ENCODE peak calls at places on chromosomes 3 and 15, in four cellular contexts. One of them, this sample, is unnamed.

GRCh38 chr3:123511726-123512125 is 62.8 kb upstream of the ADCY5 start:
- DNase-seq in K562: no peak
- DNase-seq in SK-N-SH: no peak
- DNase-seq in HepG2: no peak
- DNase-seq in this sample: peak

GRCh38 chr15:48507416-48508065 is 138.0 kb downstream of the FBN1 start:
- DNase-seq in K562: peak
- DNase-seq in SK-N-SH: peak
- DNase-seq in HepG2: peak
- DNase-seq in this sample: peak

GRCh38 chr3:76308541-76308940 is 523.2 kb upstream of the ZNF717 start:
- DNase-seq in K562: no peak
- DNase-seq in SK-N-SH: no peak
- DNase-seq in HepG2: no peak
- DNase-seq in this sample: no peak

GRCh38 chr3:54188176-54188791 is 65.9 kb downstream of the CACNA2D3 start:
- DNase-seq in K562: peak
- DNase-seq in SK-N-SH: no peak
- DNase-seq in HepG2: peak
- DNase-seq in this sample: peak

GRCh38 chr15:55289011-55289572 is 521 bp downstream of the RAB27A start:
- DNase-seq in K562: peak
- DNase-seq in SK-N-SH: no peak
- DNase-seq in HepG2: peak
- DNase-seq in this sample: peak

GRCh38 chr15:29860872-29861271 is 38.6 kb upstream of the TJP1 start:
- DNase-seq in K562: no peak
- DNase-seq in SK-N-SH: no peak
- DNase-seq in HepG2: no peak
- DNase-seq in this sample: no peak

GRCh38 chr15:74335396-74335795 is 32.0 kb downstream of the CYP11A1 start:
- DNase-seq in K562: no peak
- DNase-seq in SK-N-SH: no peak
- DNase-seq in HepG2: no peak
- DNase-seq in this sample: no peak

GRCh38 chr15:64699767-64700388 is 75.5 kb downstream of the RBPMS2 start:
- DNase-seq in K562: no peak
- DNase-seq in SK-N-SH: peak
- DNase-seq in HepG2: no peak
- DNase-seq in this sample: peak

GRCh38 chr15:93087825-93088199 is 1.2 kb downstream of the RGMA start:
- DNase-seq in K562: peak
- DNase-seq in SK-N-SH: peak
- DNase-seq in HepG2: peak
- DNase-seq in this sample: peak

GRCh38 chr3:112778298-112779008 is 68.2 kb downstream of the CD200R1L start:
- DNase-seq in K562: no peak
- DNase-seq in SK-N-SH: no peak
- DNase-seq in HepG2: no peak
- DNase-seq in this sample: no peak

GRCh38 chr3:176978441-176978840 is 218.8 kb downstream of the TBL1XR1 start:
- DNase-seq in K562: no peak
- DNase-seq in SK-N-SH: no peak
- DNase-seq in HepG2: no peak
- DNase-seq in this sample: no peak

GRCh38 chr3:162742159-162742717 is 1245.6 kb downstream of the OTOL1 start:
- DNase-seq in K562: no peak
- DNase-seq in SK-N-SH: peak
- DNase-seq in HepG2: no peak
- DNase-seq in this sample: no peak

GRCh38 chr15:81133782-81134461 is at the start of gene CFAP161:
- DNase-seq in K562: no peak
- DNase-seq in SK-N-SH: peak
- DNase-seq in HepG2: peak
- DNase-seq in this sample: peak

GRCh38 chr3:24704496-24704895 is 209.8 kb upstream of the THRB start:
- DNase-seq in K562: no peak
- DNase-seq in SK-N-SH: no peak
- DNase-seq in HepG2: no peak
- DNase-seq in this sample: no peak

GRCh38 chr15:81284256-81285031 is 39.5 kb downstream of the STARD5 start:
- DNase-seq in K562: no peak
- DNase-seq in SK-N-SH: no peak
- DNase-seq in HepG2: no peak
- DNase-seq in this sample: no peak

GRCh38 chr3:197007296-197007940 is 22.2 kb downstream of the MELTF start:
- DNase-seq in K562: peak
- DNase-seq in SK-N-SH: no peak
- DNase-seq in HepG2: no peak
- DNase-seq in this sample: no peak

GRCh38 chr3:99940350-99940749 is 122.7 kb downstream of the CMSS1 start:
- DNase-seq in K562: no peak
- DNase-seq in SK-N-SH: no peak
- DNase-seq in HepG2: no peak
- DNase-seq in this sample: no peak

GRCh38 chr15:22979069-22979698 is 984 bp downstream of the CYFIP1 start:
- DNase-seq in K562: peak
- DNase-seq in SK-N-SH: peak
- DNase-seq in HepG2: peak
- DNase-seq in this sample: peak

GRCh38 chr3:109642042-109642441 is 304.7 kb upstream of the DPPA4 start:
- DNase-seq in K562: no peak
- DNase-seq in SK-N-SH: no peak
- DNase-seq in HepG2: no peak
- DNase-seq in this sample: no peak

GRCh38 chr3:123401836-123402530 is 46.9 kb downstream of the ADCY5 start:
- DNase-seq in K562: no peak
- DNase-seq in SK-N-SH: no peak
- DNase-seq in HepG2: no peak
- DNase-seq in this sample: no peak

GRCh38 chr3:81864273-81864672 is 102.8 kb upstream of the GBE1 start:
- DNase-seq in K562: no peak
- DNase-seq in SK-N-SH: no peak
- DNase-seq in HepG2: no peak
- DNase-seq in this sample: peak

GRCh38 chr15:29671308-29671981 is 150.8 kb downstream of the TJP1 start:
- DNase-seq in K562: no peak
- DNase-seq in SK-N-SH: no peak
- DNase-seq in HepG2: no peak
- DNase-seq in this sample: no peak

GRCh38 chr3:110583373-110583935 is 488.2 kb upstream of the NECTIN3 start:
- DNase-seq in K562: no peak
- DNase-seq in SK-N-SH: no peak
- DNase-seq in HepG2: peak
- DNase-seq in this sample: no peak

GRCh38 chr3:178088930-178089329 is 447.3 kb upstream of the KCNMB2 start:
- DNase-seq in K562: no peak
- DNase-seq in SK-N-SH: no peak
- DNase-seq in HepG2: no peak
- DNase-seq in this sample: no peak

GRCh38 chr15:29616512-29616911 is 205.8 kb downstream of the TJP1 start:
- DNase-seq in K562: no peak
- DNase-seq in SK-N-SH: no peak
- DNase-seq in HepG2: no peak
- DNase-seq in this sample: no peak

GRCh38 chr3:53938645-53939044 is 47.0 kb upstream of the SELENOK start:
- DNase-seq in K562: peak
- DNase-seq in SK-N-SH: peak
- DNase-seq in HepG2: peak
- DNase-seq in this sample: peak

DNA sequence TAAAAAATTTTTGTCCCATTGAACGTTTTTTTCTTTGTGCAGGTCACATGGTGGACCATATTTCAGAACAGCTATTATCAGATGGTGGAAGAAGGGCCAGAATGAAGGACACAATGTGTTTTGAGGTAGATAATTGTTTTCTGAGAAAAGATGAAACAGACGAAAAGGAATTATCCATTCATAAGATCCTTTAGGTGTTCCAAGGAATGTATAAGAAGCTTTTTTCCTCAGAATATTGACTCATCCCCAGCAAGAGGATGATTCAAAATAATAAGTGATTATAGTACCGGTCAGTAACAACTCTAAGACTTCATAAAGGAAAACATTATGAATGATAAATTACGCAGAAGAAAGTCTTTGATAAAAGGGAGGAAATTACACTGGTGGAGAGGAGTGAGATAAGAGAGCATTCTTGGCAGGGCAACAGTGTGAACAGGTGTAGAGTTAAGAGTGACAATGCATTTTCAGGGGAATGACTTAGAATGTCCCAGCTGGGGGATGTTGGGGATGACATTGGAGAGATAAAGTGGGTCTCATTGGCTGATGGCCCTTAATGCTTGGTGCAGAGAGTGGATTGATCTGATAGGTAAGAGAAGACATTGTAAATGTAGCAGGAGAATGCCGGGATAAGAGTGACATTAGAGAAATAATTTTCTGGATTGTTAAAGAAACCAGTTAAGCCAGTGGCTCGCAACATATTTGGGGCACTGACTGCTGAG is 27.0 kb upstream of the AQP9 start:
- DNase-seq in K562: peak
- DNase-seq in SK-N-SH: no peak
- DNase-seq in HepG2: no peak
- DNase-seq in this sample: no peak
- TF ChIP-seq FOXJ3 in K562: no peak
- TF ChIP-seq FOXJ3 in SK-N-SH: no peak
- TF ChIP-seq FOXJ3 in HepG2: no peak
- TF ChIP-seq FOXJ3 in this sample: no peak

GRCh38 chr3:115248274-115248673 is 101.2 kb upstream of the ZBTB20 start:
- DNase-seq in K562: no peak
- DNase-seq in SK-N-SH: no peak
- DNase-seq in HepG2: no peak
- DNase-seq in this sample: no peak

GRCh38 chr3:115246621-115247020 is 99.5 kb upstream of the ZBTB20 start:
- DNase-seq in K562: no peak
- DNase-seq in SK-N-SH: no peak
- DNase-seq in HepG2: no peak
- DNase-seq in this sample: no peak

GRCh38 chr3:115244350-115244749 is 97.3 kb upstream of the ZBTB20 start:
- DNase-seq in K562: no peak
- DNase-seq in SK-N-SH: no peak
- DNase-seq in HepG2: no peak
- DNase-seq in this sample: no peak

GRCh38 chr3:115245437-115245836 is 98.3 kb upstream of the ZBTB20 start:
- DNase-seq in K562: peak
- DNase-seq in SK-N-SH: no peak
- DNase-seq in HepG2: no peak
- DNase-seq in this sample: no peak

DNA sequence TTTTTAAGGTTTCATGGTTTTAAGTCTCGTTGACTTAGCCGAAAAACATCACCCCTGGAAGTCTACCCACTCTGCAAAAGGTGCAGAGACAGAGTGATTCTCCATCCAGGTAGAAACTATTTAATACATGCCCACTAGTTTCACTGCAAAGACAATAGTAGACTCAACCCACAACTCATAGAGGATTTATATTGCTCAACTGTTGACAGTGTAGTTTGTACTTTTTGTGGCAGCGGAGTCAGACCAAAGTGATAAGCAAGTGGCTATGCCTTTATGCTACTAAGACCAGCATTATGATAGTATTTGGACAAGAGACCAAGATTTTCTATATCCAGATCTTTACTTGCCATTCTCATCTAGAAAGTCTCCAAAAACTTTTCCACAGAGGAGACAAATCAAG is 98.8 kb upstream of the ZBTB20 start:
- DNase-seq in K562: no peak
- DNase-seq in SK-N-SH: no peak
- DNase-seq in HepG2: no peak
- DNase-seq in this sample: no peak
- TF ChIP-seq FOXJ3 in K562: no peak
- TF ChIP-seq FOXJ3 in SK-N-SH: no peak
- TF ChIP-seq FOXJ3 in HepG2: no peak
- TF ChIP-seq FOXJ3 in this sample: no peak

DNA sequence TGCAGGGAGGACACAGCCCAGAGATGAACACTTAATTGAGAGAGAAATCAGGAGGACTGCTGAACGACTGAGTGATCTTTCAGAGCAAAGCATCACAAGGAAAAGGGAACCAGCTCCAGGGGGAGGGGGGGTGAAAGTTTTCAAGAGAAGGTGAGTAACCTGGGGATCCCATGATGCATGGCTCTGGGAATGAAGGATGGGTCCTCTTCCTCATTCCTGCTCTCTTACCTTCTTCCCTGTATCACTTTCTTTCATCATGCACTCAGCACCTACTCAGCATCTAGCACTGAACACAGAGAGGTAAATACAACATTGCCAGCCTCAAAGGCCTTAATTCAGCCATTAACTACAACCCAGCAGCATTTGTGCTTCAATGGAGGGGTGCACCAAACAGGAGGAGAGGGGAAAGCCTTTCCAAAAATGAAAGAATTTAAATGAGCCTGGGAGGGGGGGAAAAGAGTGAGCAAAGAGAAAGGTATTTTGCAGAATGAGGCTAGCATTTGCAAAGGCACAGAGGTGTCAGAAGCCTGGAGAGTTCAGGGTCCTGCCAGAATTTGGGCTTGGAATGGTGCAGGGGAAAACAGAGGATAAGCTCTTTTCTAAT is 427.4 kb downstream of the FOXP1 start:
- DNase-seq in K562: no peak
- DNase-seq in SK-N-SH: no peak
- DNase-seq in HepG2: no peak
- DNase-seq in this sample: no peak
- TF ChIP-seq FOXJ3 in K562: no peak
- TF ChIP-seq FOXJ3 in SK-N-SH: no peak
- TF ChIP-seq FOXJ3 in HepG2: no peak
- TF ChIP-seq FOXJ3 in this sample: no peak

DNA sequence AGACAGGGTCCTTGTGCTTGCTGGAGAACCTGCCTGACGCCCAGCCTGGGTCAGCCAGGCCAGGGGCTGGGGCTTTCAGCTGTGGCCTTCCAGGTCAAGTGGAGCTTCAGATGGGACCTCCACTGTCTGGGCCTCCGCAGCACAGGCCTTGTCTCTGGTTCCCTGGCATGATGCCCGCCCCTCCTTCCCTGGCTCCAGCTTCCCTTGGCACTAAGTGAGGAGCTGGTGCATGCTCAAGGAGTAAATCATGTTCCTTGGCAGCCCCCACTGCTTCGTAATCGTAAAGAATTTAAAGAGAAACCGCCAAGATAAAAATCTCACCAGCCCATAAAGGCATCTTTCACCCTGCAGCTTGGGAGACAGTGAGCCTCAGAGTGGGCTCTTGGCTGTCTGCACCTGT is 8.9 kb downstream of the SEMA3F start:
- DNase-seq in K562: no peak
- DNase-seq in SK-N-SH: no peak
- DNase-seq in HepG2: no peak
- DNase-seq in this sample: no peak
- TF ChIP-seq FOXJ3 in K562: no peak
- TF ChIP-seq FOXJ3 in SK-N-SH: no peak
- TF ChIP-seq FOXJ3 in HepG2: no peak
- TF ChIP-seq FOXJ3 in this sample: no peak

GRCh38 chr15:24878153-24878552 is 76.6 kb upstream of the SNRPN start:
- DNase-seq in K562: peak
- DNase-seq in SK-N-SH: peak
- DNase-seq in HepG2: peak
- DNase-seq in this sample: peak
- TF ChIP-seq FOXJ3 in K562: no peak
- TF ChIP-seq FOXJ3 in SK-N-SH: no peak
- TF ChIP-seq FOXJ3 in HepG2: no peak
- TF ChIP-seq FOXJ3 in this sample: no peak